ENCODE peak calls at places on chromosomes 5 and 9, in four cellular contexts. C is upper lobe of right lung, M is NCI-H2029 treated with DMSO at 0.1 percent for 48 hours, D is EL. Y is an unnamed sample.

GRCh38 chr9:83472221-83472665 is 66.0 kb downstream of the FRMD3 start:
- DNase-seq in C (no peak), M (peak), D (peak), Y (no peak)

GRCh38 chr5:38393636-38394035 is 135.3 kb downstream of the EGFLAM start:
- DNase-seq in C (no peak), M (no peak), D (no peak), Y (no peak)

GRCh38 chr9:122991370-122991830 is 42.1 kb upstream of the GPR21 start:
- DNase-seq in C (no peak), M (no peak), D (peak), Y (peak)

GRCh38 chr5:18305288-18305899 is 671.1 kb downstream of the TAF11L14 start:
- DNase-seq in C (no peak), M (no peak), D (peak), Y (peak)

GRCh38 chr9:132548971-132549649 is 33.3 kb upstream of the BARHL1 start:
- DNase-seq in C (no peak), M (no peak), D (peak), Y (no peak)

GRCh38 chr5:177339107-177339638 is 12.3 kb downstream of the LMAN2 start:
- DNase-seq in C (no peak), M (no peak), D (no peak), Y (no peak)

GRCh38 chr5:88743231-88743879 is 139.6 kb downstream of the MEF2C start:
- DNase-seq in C (no peak), M (no peak), D (peak), Y (peak)

GRCh38 chr9:86854898-86855523 is 92.3 kb downstream of the GAS1 start:
- DNase-seq in C (no peak), M (no peak), D (peak), Y (no peak)

GRCh38 chr9:13446261-13446660 is 166.8 kb upstream of the MPDZ start:
- DNase-seq in C (no peak), M (no peak), D (no peak), Y (no peak)

GRCh38 chr9:134670042-134670525 is 28.5 kb downstream of the COL5A1 start:
- DNase-seq in C (no peak), M (no peak), D (peak), Y (no peak)

GRCh38 chr9:92603100-92603499 is 66.8 kb downstream of the IPPK start:
- DNase-seq in C (no peak), M (no peak), D (no peak), Y (no peak)

GRCh38 chr5:143933434-143933833 is 121.5 kb downstream of the HMHB1 start:
- DNase-seq in C (no peak), M (no peak), D (no peak), Y (no peak)

GRCh38 chr5:58987193-58987592 is 404.3 kb downstream of the RAB3C start:
- DNase-seq in C (no peak), M (no peak), D (peak), Y (no peak)

GRCh38 chr5:80754900-80755299 is 100.1 kb upstream of the DHFR start:
- DNase-seq in C (no peak), M (no peak), D (no peak), Y (no peak)

GRCh38 chr5:23316060-23316591 is 191.3 kb upstream of the PRDM9 start:
- DNase-seq in C (no peak), M (no peak), D (no peak), Y (no peak)

GRCh38 chr5:157026789-157027424 is 32.0 kb downstream of the HAVCR1 start:
- DNase-seq in C (no peak), M (peak), D (no peak), Y (no peak)

GRCh38 chr5:147432323-147432722 is 77.5 kb downstream of the DPYSL3 start:
- DNase-seq in C (no peak), M (no peak), D (no peak), Y (no peak)

GRCh38 chr9:137087409-137087925 is 682 bp downstream of the MAN1B1 start:
- DNase-seq in C (no peak), M (no peak), D (no peak), Y (peak)

GRCh38 chr9:9949948-9950347 is 662.9 kb downstream of the PTPRD start:
- DNase-seq in C (no peak), M (no peak), D (no peak), Y (no peak)

GRCh38 chr5:135033026-135033861 is 784 bp downstream of the PITX1 start:
- DNase-seq in C (no peak), M (peak), D (peak), Y (peak)

GRCh38 chr9:130660683-130661460 is 3.5 kb upstream of the PRDM12 start:
- DNase-seq in C (no peak), M (no peak), D (no peak), Y (no peak)

GRCh38 chr5:65157906-65158603 is 323.7 kb downstream of the ADAMTS6 start:
- DNase-seq in C (no peak), M (no peak), D (no peak), Y (no peak)

GRCh38 chr5:31194458-31194808 is 947 bp downstream of the CDH6 start:
- DNase-seq in C (no peak), M (no peak), D (no peak), Y (no peak)

GRCh38 chr5:86838078-86838477 is 220.3 kb downstream of the COX7C start:
- DNase-seq in C (no peak), M (no peak), D (no peak), Y (no peak)

GRCh38 chr9:96555567-96556386 is 63.9 kb downstream of the CDC14B start:
- DNase-seq in C (no peak), M (no peak), D (peak), Y (no peak)

GRCh38 chr5:35308391-35308790 is 78.1 kb upstream of the PRLR start:
- DNase-seq in C (no peak), M (no peak), D (no peak), Y (no peak)

GRCh38 chr9:90343360-90343759 is 299.3 kb downstream of the DIRAS2 start:
- DNase-seq in C (no peak), M (peak), D (peak), Y (no peak)

GRCh38 chr9:13787234-13787833 is 507.8 kb upstream of the MPDZ start:
- DNase-seq in C (no peak), M (no peak), D (peak), Y (no peak)